ENCODE peak calls at places on chromosomes 4 and X, in ten cellular contexts. One of them, this sample, is unnamed.

GRCh38 chrX:47063179-47063578 is 15.1 kb upstream of the RGN start:
- DNase-seq in thoracic aorta: no peak
- DNase-seq in psoas muscle: no peak
- DNase-seq in transverse colon: no peak
- DNase-seq in Karpas-422: no peak
- DNase-seq in substantia nigra: no peak
- DNase-seq in heart right ventricle: no peak
- DNase-seq in neuronal stem cell: no peak
- DNase-seq in AG04450: no peak
- DNase-seq in H9: no peak
- DNase-seq in this sample: no peak

GRCh38 chrX:105646592-105647372 is 175.6 kb upstream of the NRK start:
- DNase-seq in thoracic aorta: no peak
- DNase-seq in heart right ventricle: no peak
- DNase-seq in substantia nigra: no peak
- DNase-seq in transverse colon: no peak
- DNase-seq in neuronal stem cell: no peak
- DNase-seq in Karpas-422: no peak
- DNase-seq in H9: no peak
- DNase-seq in AG04450: no peak
- DNase-seq in psoas muscle: no peak
- DNase-seq in this sample: no peak

GRCh38 chr4:5972571-5972970 is 45.7 kb downstream of the C4orf50 start:
- DNase-seq in transverse colon: no peak
- DNase-seq in substantia nigra: no peak
- DNase-seq in AG04450: no peak
- DNase-seq in neuronal stem cell: no peak
- DNase-seq in H9: no peak
- DNase-seq in thoracic aorta: no peak
- DNase-seq in psoas muscle: no peak
- DNase-seq in heart right ventricle: no peak
- DNase-seq in Karpas-422: no peak
- DNase-seq in this sample: no peak

GRCh38 chr4:26343041-26343403 is 22.2 kb downstream of the RBPJ start:
- DNase-seq in heart right ventricle: no peak
- DNase-seq in Karpas-422: no peak
- DNase-seq in transverse colon: no peak
- DNase-seq in psoas muscle: no peak
- DNase-seq in thoracic aorta: no peak
- DNase-seq in AG04450: no peak
- DNase-seq in H9: no peak
- DNase-seq in substantia nigra: no peak
- DNase-seq in neuronal stem cell: no peak
- DNase-seq in this sample: no peak

GRCh38 chr4:143282170-143282760 is 54.4 kb upstream of the GAB1 start:
- DNase-seq in transverse colon: no peak
- DNase-seq in substantia nigra: no peak
- DNase-seq in neuronal stem cell: no peak
- DNase-seq in H9: no peak
- DNase-seq in AG04450: no peak
- DNase-seq in psoas muscle: no peak
- DNase-seq in Karpas-422: peak; percentile 26
- DNase-seq in heart right ventricle: peak; percentile 62
- DNase-seq in thoracic aorta: no peak
- DNase-seq in this sample: no peak

GRCh38 chr4:6298035-6298434 is 28.4 kb downstream of the WFS1 start:
- DNase-seq in thoracic aorta: no peak
- DNase-seq in H9: no peak
- DNase-seq in neuronal stem cell: no peak
- DNase-seq in substantia nigra: no peak
- DNase-seq in transverse colon: peak; percentile 15
- DNase-seq in heart right ventricle: no peak
- DNase-seq in Karpas-422: no peak
- DNase-seq in AG04450: peak; percentile 10
- DNase-seq in psoas muscle: no peak
- DNase-seq in this sample: no peak

GRCh38 chr4:30721353-30722091 is 1.4 kb downstream of the PCDH7 start:
- DNase-seq in AG04450: no peak
- DNase-seq in substantia nigra: no peak
- DNase-seq in neuronal stem cell: peak; percentile 54
- DNase-seq in heart right ventricle: peak; percentile 7
- DNase-seq in thoracic aorta: no peak
- DNase-seq in H9: peak; percentile 55
- DNase-seq in transverse colon: peak; percentile 37
- DNase-seq in psoas muscle: peak; percentile 35
- DNase-seq in Karpas-422: no peak
- DNase-seq in this sample: no peak

GRCh38 chr4:123304151-123305021 is 92.2 kb upstream of the SPRY1 start:
- DNase-seq in transverse colon: no peak
- DNase-seq in Karpas-422: no peak
- DNase-seq in thoracic aorta: no peak
- DNase-seq in heart right ventricle: peak; percentile 10
- DNase-seq in AG04450: no peak
- DNase-seq in neuronal stem cell: peak; percentile 89
- DNase-seq in substantia nigra: no peak
- DNase-seq in H9: peak; percentile 89
- DNase-seq in psoas muscle: peak; percentile 26
- DNase-seq in this sample: no peak

GRCh38 chr4:103996059-103996458 is 276.3 kb upstream of the TACR3 start:
- DNase-seq in Karpas-422: no peak
- DNase-seq in transverse colon: no peak
- DNase-seq in neuronal stem cell: peak; percentile 56
- DNase-seq in thoracic aorta: no peak
- DNase-seq in AG04450: no peak
- DNase-seq in substantia nigra: no peak
- DNase-seq in heart right ventricle: no peak
- DNase-seq in H9: no peak
- DNase-seq in psoas muscle: no peak
- DNase-seq in this sample: no peak

GRCh38 chrX:127943570-127943969 is 108.6 kb downstream of the ACTRT1 start:
- DNase-seq in neuronal stem cell: no peak
- DNase-seq in thoracic aorta: no peak
- DNase-seq in substantia nigra: no peak
- DNase-seq in AG04450: no peak
- DNase-seq in H9: no peak
- DNase-seq in psoas muscle: no peak
- DNase-seq in Karpas-422: no peak
- DNase-seq in transverse colon: no peak
- DNase-seq in heart right ventricle: no peak
- DNase-seq in this sample: no peak

GRCh38 chrX:100316987-100317386 is 93.1 kb downstream of the PCDH19 start:
- DNase-seq in transverse colon: no peak
- DNase-seq in neuronal stem cell: no peak
- DNase-seq in H9: no peak
- DNase-seq in Karpas-422: no peak
- DNase-seq in thoracic aorta: no peak
- DNase-seq in AG04450: no peak
- DNase-seq in heart right ventricle: peak; percentile 4
- DNase-seq in substantia nigra: no peak
- DNase-seq in psoas muscle: no peak
- DNase-seq in this sample: no peak

GRCh38 chrX:30892591-30892990 is 3.5 kb upstream of the TAB3 start:
- DNase-seq in substantia nigra: no peak
- DNase-seq in psoas muscle: no peak
- DNase-seq in thoracic aorta: no peak
- DNase-seq in neuronal stem cell: no peak
- DNase-seq in heart right ventricle: no peak
- DNase-seq in H9: no peak
- DNase-seq in Karpas-422: no peak
- DNase-seq in transverse colon: no peak
- DNase-seq in AG04450: no peak
- DNase-seq in this sample: no peak

GRCh38 chrX:23626651-23627050 is 40.6 kb upstream of the PRDX4 start:
- DNase-seq in neuronal stem cell: no peak
- DNase-seq in psoas muscle: no peak
- DNase-seq in substantia nigra: no peak
- DNase-seq in AG04450: no peak
- DNase-seq in thoracic aorta: no peak
- DNase-seq in Karpas-422: peak; percentile 31
- DNase-seq in H9: no peak
- DNase-seq in heart right ventricle: no peak
- DNase-seq in transverse colon: no peak
- DNase-seq in this sample: no peak

GRCh38 chr4:115274545-115274944 is 161.1 kb upstream of the NDST4 start:
- DNase-seq in psoas muscle: no peak
- DNase-seq in Karpas-422: no peak
- DNase-seq in transverse colon: no peak
- DNase-seq in AG04450: no peak
- DNase-seq in neuronal stem cell: no peak
- DNase-seq in substantia nigra: no peak
- DNase-seq in thoracic aorta: no peak
- DNase-seq in heart right ventricle: no peak
- DNase-seq in H9: no peak
- DNase-seq in this sample: no peak

GRCh38 chr4:133150643-133151300 is 1.7 kb downstream of the PCDH10 start:
- DNase-seq in psoas muscle: no peak
- DNase-seq in AG04450: no peak
- DNase-seq in thoracic aorta: no peak
- DNase-seq in substantia nigra: no peak
- DNase-seq in transverse colon: no peak
- DNase-seq in neuronal stem cell: no peak
- DNase-seq in heart right ventricle: no peak
- DNase-seq in Karpas-422: no peak
- DNase-seq in H9: peak; percentile 63
- DNase-seq in this sample: no peak

DNA sequence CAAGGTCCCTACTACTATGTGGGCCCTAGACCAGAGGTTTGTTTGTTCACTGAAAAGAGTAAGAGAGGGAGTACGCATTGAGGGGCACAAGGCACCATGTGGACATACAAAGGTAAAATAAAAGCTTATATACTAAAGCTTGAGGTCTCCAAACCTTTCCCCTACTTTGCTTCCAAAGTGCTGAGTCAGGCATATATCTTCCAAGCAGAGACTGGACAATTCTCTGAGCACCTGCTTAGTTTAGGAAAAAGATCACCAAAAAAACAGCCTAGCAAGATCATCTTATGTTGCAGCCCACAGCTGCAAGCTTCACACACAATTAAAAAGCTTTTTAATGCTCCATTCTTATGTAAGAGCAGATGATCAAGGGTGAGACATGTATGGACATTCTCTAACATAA is 119.5 kb downstream of the WDFY3 start:
- DNase-seq in thoracic aorta: no peak
- DNase-seq in Karpas-422: no peak
- DNase-seq in neuronal stem cell: no peak
- DNase-seq in transverse colon: no peak
- DNase-seq in heart right ventricle: no peak
- DNase-seq in substantia nigra: no peak
- DNase-seq in H9: no peak
- DNase-seq in psoas muscle: no peak
- DNase-seq in AG04450: no peak
- DNase-seq in this sample: no peak
- H3K27ac ChIP-seq in thoracic aorta: no peak overlapping the region
- H3K27ac ChIP-seq in Karpas-422: no peak overlapping the region
- H3K27ac ChIP-seq in neuronal stem cell: no peak overlapping the region
- H3K27ac ChIP-seq in transverse colon: no peak overlapping the region
- H3K27ac ChIP-seq in heart right ventricle: no peak overlapping the region
- H3K27ac ChIP-seq in substantia nigra: no peak overlapping the region
- H3K27ac ChIP-seq in H9: no peak overlapping the region
- H3K27ac ChIP-seq in psoas muscle: no peak overlapping the region
- H3K27ac ChIP-seq in AG04450: no peak overlapping the region
- H3K27ac ChIP-seq in this sample: no peak overlapping the region

GRCh38 chr4:89121711-89122387 is 10.5 kb downstream of the TIGD2 start:
- DNase-seq in neuronal stem cell: no peak
- DNase-seq in thoracic aorta: no peak
- DNase-seq in psoas muscle: no peak
- DNase-seq in AG04450: no peak
- DNase-seq in transverse colon: no peak
- DNase-seq in substantia nigra: no peak
- DNase-seq in heart right ventricle: no peak
- DNase-seq in Karpas-422: no peak
- DNase-seq in H9: no peak
- DNase-seq in this sample: no peak
- H3K27ac ChIP-seq in neuronal stem cell: no peak overlapping the region
- H3K27ac ChIP-seq in thoracic aorta: no peak overlapping the region
- H3K27ac ChIP-seq in psoas muscle: no peak overlapping the region
- H3K27ac ChIP-seq in AG04450: no peak overlapping the region
- H3K27ac ChIP-seq in transverse colon: no peak overlapping the region
- H3K27ac ChIP-seq in substantia nigra: no peak overlapping the region
- H3K27ac ChIP-seq in heart right ventricle: no peak overlapping the region
- H3K27ac ChIP-seq in Karpas-422: no peak overlapping the region
- H3K27ac ChIP-seq in H9: no peak overlapping the region
- H3K27ac ChIP-seq in this sample: no peak overlapping the region

DNA sequence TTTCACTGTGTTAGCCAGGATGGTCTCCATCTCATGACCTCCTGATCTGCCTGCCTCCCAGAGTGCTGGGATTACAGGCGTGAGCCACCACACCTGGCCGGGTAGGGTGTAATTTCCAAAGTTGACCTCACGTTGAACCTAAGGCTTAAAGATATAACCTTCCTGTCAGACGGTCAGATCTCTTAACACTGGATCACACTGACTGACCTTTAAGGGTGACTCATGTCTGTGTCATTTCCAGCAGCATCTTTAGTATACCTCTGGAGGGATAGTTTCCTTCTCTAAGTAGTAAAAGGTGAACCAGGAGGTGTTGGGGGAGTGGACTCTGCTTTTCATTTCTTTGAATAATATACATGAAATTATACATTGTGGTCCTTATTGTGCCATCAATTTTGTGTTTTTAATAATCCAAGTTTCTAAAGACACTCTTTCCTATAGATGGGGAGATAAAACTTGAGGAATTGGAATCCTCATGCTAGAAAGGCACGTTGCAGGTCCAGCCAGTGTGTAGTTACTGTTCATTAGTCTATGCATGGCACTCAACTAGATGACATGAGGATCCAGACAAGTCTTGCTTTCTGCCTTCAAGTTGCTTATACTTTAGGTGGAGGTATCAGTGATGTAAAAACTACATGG is 45.7 kb downstream of the ARHGAP10 start:
- DNase-seq in transverse colon: no peak
- DNase-seq in H9: no peak
- DNase-seq in AG04450: no peak
- DNase-seq in thoracic aorta: no peak
- DNase-seq in heart right ventricle: no peak
- DNase-seq in neuronal stem cell: no peak
- DNase-seq in psoas muscle: no peak
- DNase-seq in substantia nigra: no peak
- DNase-seq in Karpas-422: no peak
- DNase-seq in this sample: no peak
- H3K27ac ChIP-seq in transverse colon: no peak overlapping the region
- H3K27ac ChIP-seq in H9: no peak overlapping the region
- H3K27ac ChIP-seq in AG04450: no peak overlapping the region
- H3K27ac ChIP-seq in thoracic aorta: no peak overlapping the region
- H3K27ac ChIP-seq in heart right ventricle: no peak overlapping the region
- H3K27ac ChIP-seq in neuronal stem cell: no peak overlapping the region
- H3K27ac ChIP-seq in psoas muscle: no peak overlapping the region
- H3K27ac ChIP-seq in substantia nigra: no peak overlapping the region
- H3K27ac ChIP-seq in Karpas-422: no peak overlapping the region
- H3K27ac ChIP-seq in this sample: no peak overlapping the region

DNA sequence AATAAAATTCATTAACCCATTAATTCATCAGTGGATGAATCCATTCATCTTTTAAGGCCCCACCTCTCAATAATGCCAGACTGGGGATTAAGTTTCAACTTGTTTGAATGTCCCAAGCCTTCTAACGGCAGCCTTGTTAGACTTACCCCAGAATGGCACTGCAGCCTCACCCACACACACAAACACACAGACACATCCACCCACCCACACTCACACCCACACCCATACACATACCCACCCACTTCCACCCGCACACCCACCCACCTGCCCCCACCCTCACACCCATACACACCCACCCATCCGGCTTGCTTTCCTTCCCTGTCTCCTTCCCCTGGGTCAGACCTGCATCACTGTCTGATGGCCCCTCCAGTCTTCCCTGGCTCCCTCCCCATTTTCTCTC is 102.6 kb downstream of the ARHGAP10 start:
- DNase-seq in heart right ventricle: no peak
- DNase-seq in neuronal stem cell: no peak
- DNase-seq in thoracic aorta: no peak
- DNase-seq in substantia nigra: no peak
- DNase-seq in psoas muscle: no peak
- DNase-seq in AG04450: no peak
- DNase-seq in transverse colon: no peak
- DNase-seq in Karpas-422: no peak
- DNase-seq in H9: no peak
- DNase-seq in this sample: no peak
- H3K27ac ChIP-seq in heart right ventricle: no peak overlapping the region
- H3K27ac ChIP-seq in neuronal stem cell: no peak overlapping the region
- H3K27ac ChIP-seq in thoracic aorta: no peak overlapping the region
- H3K27ac ChIP-seq in substantia nigra: no peak overlapping the region
- H3K27ac ChIP-seq in psoas muscle: peak overlapping the region; percentile 84
- H3K27ac ChIP-seq in AG04450: no peak overlapping the region
- H3K27ac ChIP-seq in transverse colon: peak overlapping the region; percentile 72
- H3K27ac ChIP-seq in Karpas-422: no peak overlapping the region
- H3K27ac ChIP-seq in H9: no peak overlapping the region
- H3K27ac ChIP-seq in this sample: no peak overlapping the region

This sample was measured in HL-60.